ENCODE peak calls at places on chromosomes 16 and 17, in nine cellular contexts. C is heart right ventricle; W is fibroblast of lung; A is thoracic aorta; Q is AG10803; G is kidney; M is activated B cell treated with CpG ODN at 0.5 μM for 24 hours; B is EL; V is activated CD8-positive, alpha-beta T cell treated with anti-CD3 and anti-CD28 coated beads, Interleukin-2, amount 10 ng/mL, durations not matched to agents 7 days and 5 days. L is an unnamed sample.

GRCh38 chr17:17836818-17837379 is at the start of gene SREBF1:
- DNase-seq in C (peak), W (peak), A (no peak), Q (no peak), G (peak), M (peak), B (peak), V (peak), L (peak)

GRCh38 chr16:57807252-57807967 is 5.1 kb upstream of the KIFC3 start:
- DNase-seq in C (no peak), W (no peak), A (no peak), Q (no peak), G (peak), M (no peak), B (peak), V (no peak), L (no peak)

GRCh38 chr17:7652659-7653343 is 2.1 kb downstream of the ATP1B2 start:
- DNase-seq in C (no peak), W (no peak), A (no peak), Q (no peak), G (no peak), M (no peak), B (no peak), V (no peak), L (no peak)

GRCh38 chr17:73546770-73547345 is 97.4 kb downstream of the SDK2 start:
- DNase-seq in C (peak), W (no peak), A (no peak), Q (peak), G (no peak), M (peak), B (no peak), V (peak), L (peak)

GRCh38 chr17:78391051-78391431 is 12.6 kb downstream of the PGS1 start:
- DNase-seq in C (peak), W (no peak), A (no peak), Q (no peak), G (no peak), M (no peak), B (no peak), V (no peak), L (no peak)

GRCh38 chr16:6682142-6682811 is 650.4 kb upstream of the RBFOX1 start:
- DNase-seq in C (peak), W (no peak), A (no peak), Q (no peak), G (no peak), M (no peak), B (no peak), V (peak), L (peak)

GRCh38 chr16:48041861-48042435 is 113.8 kb downstream of the ABCC12 start:
- DNase-seq in C (no peak), W (no peak), A (no peak), Q (no peak), G (no peak), M (no peak), B (no peak), V (no peak), L (no peak)

GRCh38 chr16:14957576-14958322 is 17.1 kb upstream of the PDXDC1 start:
- DNase-seq in C (peak), W (no peak), A (no peak), Q (no peak), G (peak), M (no peak), B (no peak), V (no peak), L (no peak)

GRCh38 chr16:15601212-15601879 is 41.6 kb downstream of the MARF1 start:
- DNase-seq in C (no peak), W (no peak), A (no peak), Q (no peak), G (no peak), M (no peak), B (no peak), V (no peak), L (no peak)

GRCh38 chr17:11006530-11006929 is 168.6 kb upstream of the PIRT start:
- DNase-seq in C (peak), W (no peak), A (no peak), Q (no peak), G (no peak), M (no peak), B (no peak), V (no peak), L (no peak)

GRCh38 chr16:12575288-12575687 is 228.4 kb downstream of the CPPED1 start:
- DNase-seq in C (no peak), W (no peak), A (no peak), Q (no peak), G (no peak), M (no peak), B (no peak), V (no peak), L (no peak)

GRCh38 chr16:88920618-88921602 is 54.5 kb upstream of the PABPN1L start:
- DNase-seq in C (peak), W (peak), A (no peak), Q (peak), G (no peak), M (peak), B (peak), V (no peak), L (peak)

GRCh38 chr17:7109461-7110322 is 4.9 kb downstream of the ASGR2 start:
- DNase-seq in C (no peak), W (no peak), A (no peak), Q (no peak), G (no peak), M (no peak), B (no peak), V (no peak), L (no peak)

GRCh38 chr17:8072339-8072726 is 15.2 kb downstream of the ALOX12B start:
- DNase-seq in C (no peak), W (no peak), A (no peak), Q (no peak), G (peak), M (no peak), B (no peak), V (no peak), L (no peak)

GRCh38 chr16:7423436-7423941 is 90.8 kb downstream of the RBFOX1 start:
- DNase-seq in C (no peak), W (no peak), A (no peak), Q (no peak), G (no peak), M (no peak), B (no peak), V (no peak), L (no peak)

GRCh38 chr17:32627233-32628008 is 140.6 kb downstream of the CDK5R1 start:
- DNase-seq in C (no peak), W (peak), A (no peak), Q (peak), G (no peak), M (no peak), B (peak), V (no peak), L (no peak)

GRCh38 chr17:75524971-75525805 is at the start of gene LLGL2:
- DNase-seq in C (peak), W (peak), A (no peak), Q (no peak), G (peak), M (peak), B (peak), V (peak), L (peak)

GRCh38 chr16:83040174-83040573 is 413.4 kb downstream of the CDH13 start:
- DNase-seq in C (no peak), W (peak), A (no peak), Q (peak), G (no peak), M (no peak), B (peak), V (no peak), L (no peak)

GRCh38 chr16:30907064-30907463 is 10.7 kb downstream of the CTF1 start:
- DNase-seq in C (no peak), W (no peak), A (no peak), Q (no peak), G (no peak), M (no peak), B (no peak), V (no peak), L (no peak)

GRCh38 chr17:7851438-7852261 is 3.2 kb upstream of the TMEM88 start:
- DNase-seq in C (peak), W (peak), A (no peak), Q (peak), G (peak), M (peak), B (peak), V (peak), L (peak)